ENCODE peak calls at places on chromosomes 6 and 20, in five cellular contexts. One of them, this sample, is unnamed.

GRCh38 chr6:129501401-129502051 is 208.5 kb downstream of the ARHGAP18 start:
- DNase-seq in cardiac septum: no peak
- DNase-seq in cardiac muscle cell: peak
- DNase-seq in activated T-helper 1 cell treated with anti-CD3 and anti-CD28 coated beads, Interleukin-12 subunit alpha, Interleukin-12 subunit beta, Interleukin-2, Interleukin-4 antibody, amounts not matched to agents 30 ng/mL and 10 ng/mL and 1 ng/mL, durations not matched to agents 14 hours and 24 hours and 36 hours: no peak
- DNase-seq in C1 segment of cervical spinal cord: no peak
- DNase-seq in this sample: no peak

GRCh38 chr6:105077592-105078463 is 102.0 kb downstream of the POPDC3 start:
- DNase-seq in cardiac septum: no peak
- DNase-seq in activated T-helper 1 cell treated with anti-CD3 and anti-CD28 coated beads, Interleukin-12 subunit alpha, Interleukin-12 subunit beta, Interleukin-2, Interleukin-4 antibody, amounts not matched to agents 30 ng/mL and 10 ng/mL and 1 ng/mL, durations not matched to agents 14 hours and 24 hours and 36 hours: no peak
- DNase-seq in C1 segment of cervical spinal cord: no peak
- DNase-seq in cardiac muscle cell: peak
- DNase-seq in this sample: no peak

GRCh38 chr6:5809471-5809870 is 197.3 kb downstream of the NRN1 start:
- DNase-seq in cardiac muscle cell: no peak
- DNase-seq in cardiac septum: no peak
- DNase-seq in C1 segment of cervical spinal cord: no peak
- DNase-seq in activated T-helper 1 cell treated with anti-CD3 and anti-CD28 coated beads, Interleukin-12 subunit alpha, Interleukin-12 subunit beta, Interleukin-2, Interleukin-4 antibody, amounts not matched to agents 30 ng/mL and 10 ng/mL and 1 ng/mL, durations not matched to agents 14 hours and 24 hours and 36 hours: no peak
- DNase-seq in this sample: no peak

GRCh38 chr20:36149012-36149411 is 5.5 kb upstream of the EPB41L1 start:
- DNase-seq in cardiac septum: no peak
- DNase-seq in cardiac muscle cell: no peak
- DNase-seq in C1 segment of cervical spinal cord: no peak
- DNase-seq in activated T-helper 1 cell treated with anti-CD3 and anti-CD28 coated beads, Interleukin-12 subunit alpha, Interleukin-12 subunit beta, Interleukin-2, Interleukin-4 antibody, amounts not matched to agents 30 ng/mL and 10 ng/mL and 1 ng/mL, durations not matched to agents 14 hours and 24 hours and 36 hours: no peak
- DNase-seq in this sample: no peak

GRCh38 chr6:134065706-134066105 is 13.3 kb upstream of the SLC2A12 start:
- DNase-seq in cardiac muscle cell: peak
- DNase-seq in activated T-helper 1 cell treated with anti-CD3 and anti-CD28 coated beads, Interleukin-12 subunit alpha, Interleukin-12 subunit beta, Interleukin-2, Interleukin-4 antibody, amounts not matched to agents 30 ng/mL and 10 ng/mL and 1 ng/mL, durations not matched to agents 14 hours and 24 hours and 36 hours: no peak
- DNase-seq in C1 segment of cervical spinal cord: no peak
- DNase-seq in cardiac septum: no peak
- DNase-seq in this sample: no peak

GRCh38 chr6:454148-454991 is 62.8 kb downstream of the IRF4 start:
- DNase-seq in activated T-helper 1 cell treated with anti-CD3 and anti-CD28 coated beads, Interleukin-12 subunit alpha, Interleukin-12 subunit beta, Interleukin-2, Interleukin-4 antibody, amounts not matched to agents 30 ng/mL and 10 ng/mL and 1 ng/mL, durations not matched to agents 14 hours and 24 hours and 36 hours: no peak
- DNase-seq in cardiac muscle cell: no peak
- DNase-seq in C1 segment of cervical spinal cord: no peak
- DNase-seq in cardiac septum: no peak
- DNase-seq in this sample: no peak

GRCh38 chr6:167047554-167047953 is 48.4 kb downstream of the CEP43 start:
- DNase-seq in cardiac septum: peak
- DNase-seq in C1 segment of cervical spinal cord: no peak
- DNase-seq in activated T-helper 1 cell treated with anti-CD3 and anti-CD28 coated beads, Interleukin-12 subunit alpha, Interleukin-12 subunit beta, Interleukin-2, Interleukin-4 antibody, amounts not matched to agents 30 ng/mL and 10 ng/mL and 1 ng/mL, durations not matched to agents 14 hours and 24 hours and 36 hours: peak
- DNase-seq in cardiac muscle cell: no peak
- DNase-seq in this sample: no peak

GRCh38 chr6:89934685-89935366 is 40.6 kb downstream of the GJA10 start:
- DNase-seq in activated T-helper 1 cell treated with anti-CD3 and anti-CD28 coated beads, Interleukin-12 subunit alpha, Interleukin-12 subunit beta, Interleukin-2, Interleukin-4 antibody, amounts not matched to agents 30 ng/mL and 10 ng/mL and 1 ng/mL, durations not matched to agents 14 hours and 24 hours and 36 hours: no peak
- DNase-seq in cardiac septum: no peak
- DNase-seq in cardiac muscle cell: no peak
- DNase-seq in C1 segment of cervical spinal cord: no peak
- DNase-seq in this sample: no peak

GRCh38 chr20:46967647-46968046 is 73.0 kb downstream of the EYA2 start:
- DNase-seq in activated T-helper 1 cell treated with anti-CD3 and anti-CD28 coated beads, Interleukin-12 subunit alpha, Interleukin-12 subunit beta, Interleukin-2, Interleukin-4 antibody, amounts not matched to agents 30 ng/mL and 10 ng/mL and 1 ng/mL, durations not matched to agents 14 hours and 24 hours and 36 hours: no peak
- DNase-seq in cardiac muscle cell: no peak
- DNase-seq in C1 segment of cervical spinal cord: no peak
- DNase-seq in cardiac septum: no peak
- DNase-seq in this sample: no peak

GRCh38 chr20:49647509-49647908 is 66.2 kb downstream of the B4GALT5 start:
- DNase-seq in activated T-helper 1 cell treated with anti-CD3 and anti-CD28 coated beads, Interleukin-12 subunit alpha, Interleukin-12 subunit beta, Interleukin-2, Interleukin-4 antibody, amounts not matched to agents 30 ng/mL and 10 ng/mL and 1 ng/mL, durations not matched to agents 14 hours and 24 hours and 36 hours: no peak
- DNase-seq in cardiac septum: no peak
- DNase-seq in cardiac muscle cell: no peak
- DNase-seq in C1 segment of cervical spinal cord: no peak
- DNase-seq in this sample: no peak

GRCh38 chr20:11323821-11324220 is 593.9 kb upstream of the BTBD3 start:
- DNase-seq in cardiac septum: no peak
- DNase-seq in activated T-helper 1 cell treated with anti-CD3 and anti-CD28 coated beads, Interleukin-12 subunit alpha, Interleukin-12 subunit beta, Interleukin-2, Interleukin-4 antibody, amounts not matched to agents 30 ng/mL and 10 ng/mL and 1 ng/mL, durations not matched to agents 14 hours and 24 hours and 36 hours: no peak
- DNase-seq in cardiac muscle cell: no peak
- DNase-seq in C1 segment of cervical spinal cord: no peak
- DNase-seq in this sample: no peak

GRCh38 chr6:43951756-43952675 is 175.2 kb downstream of the MRPL14 start:
- DNase-seq in activated T-helper 1 cell treated with anti-CD3 and anti-CD28 coated beads, Interleukin-12 subunit alpha, Interleukin-12 subunit beta, Interleukin-2, Interleukin-4 antibody, amounts not matched to agents 30 ng/mL and 10 ng/mL and 1 ng/mL, durations not matched to agents 14 hours and 24 hours and 36 hours: no peak
- DNase-seq in C1 segment of cervical spinal cord: no peak
- DNase-seq in cardiac muscle cell: no peak
- DNase-seq in cardiac septum: peak
- DNase-seq in this sample: no peak

GRCh38 chr6:116963972-116964371 is 86.9 kb downstream of the RFX6 start:
- DNase-seq in C1 segment of cervical spinal cord: no peak
- DNase-seq in activated T-helper 1 cell treated with anti-CD3 and anti-CD28 coated beads, Interleukin-12 subunit alpha, Interleukin-12 subunit beta, Interleukin-2, Interleukin-4 antibody, amounts not matched to agents 30 ng/mL and 10 ng/mL and 1 ng/mL, durations not matched to agents 14 hours and 24 hours and 36 hours: no peak
- DNase-seq in cardiac muscle cell: no peak
- DNase-seq in cardiac septum: no peak
- DNase-seq in this sample: no peak

GRCh38 chr6:130756836-130757235 is 70.4 kb upstream of the SMLR1 start:
- DNase-seq in activated T-helper 1 cell treated with anti-CD3 and anti-CD28 coated beads, Interleukin-12 subunit alpha, Interleukin-12 subunit beta, Interleukin-2, Interleukin-4 antibody, amounts not matched to agents 30 ng/mL and 10 ng/mL and 1 ng/mL, durations not matched to agents 14 hours and 24 hours and 36 hours: no peak
- DNase-seq in cardiac septum: no peak
- DNase-seq in cardiac muscle cell: no peak
- DNase-seq in C1 segment of cervical spinal cord: no peak
- DNase-seq in this sample: no peak

GRCh38 chr6:166803455-166803854 is 152.9 kb downstream of the RNASET2 start:
- DNase-seq in cardiac muscle cell: no peak
- DNase-seq in cardiac septum: no peak
- DNase-seq in activated T-helper 1 cell treated with anti-CD3 and anti-CD28 coated beads, Interleukin-12 subunit alpha, Interleukin-12 subunit beta, Interleukin-2, Interleukin-4 antibody, amounts not matched to agents 30 ng/mL and 10 ng/mL and 1 ng/mL, durations not matched to agents 14 hours and 24 hours and 36 hours: no peak
- DNase-seq in C1 segment of cervical spinal cord: no peak
- DNase-seq in this sample: no peak

GRCh38 chr6:36933102-36933501 is 21.4 kb upstream of the PI16 start:
- DNase-seq in cardiac muscle cell: no peak
- DNase-seq in activated T-helper 1 cell treated with anti-CD3 and anti-CD28 coated beads, Interleukin-12 subunit alpha, Interleukin-12 subunit beta, Interleukin-2, Interleukin-4 antibody, amounts not matched to agents 30 ng/mL and 10 ng/mL and 1 ng/mL, durations not matched to agents 14 hours and 24 hours and 36 hours: no peak
- DNase-seq in cardiac septum: no peak
- DNase-seq in C1 segment of cervical spinal cord: no peak
- DNase-seq in this sample: no peak

GRCh38 chr6:44222987-44223470 is 366 bp upstream of the SLC29A1 start:
- DNase-seq in cardiac septum: peak
- DNase-seq in C1 segment of cervical spinal cord: no peak
- DNase-seq in activated T-helper 1 cell treated with anti-CD3 and anti-CD28 coated beads, Interleukin-12 subunit alpha, Interleukin-12 subunit beta, Interleukin-2, Interleukin-4 antibody, amounts not matched to agents 30 ng/mL and 10 ng/mL and 1 ng/mL, durations not matched to agents 14 hours and 24 hours and 36 hours: no peak
- DNase-seq in cardiac muscle cell: no peak
- DNase-seq in this sample: no peak

GRCh38 chr20:17904027-17904426 is 64.6 kb downstream of the SNX5 start:
- DNase-seq in activated T-helper 1 cell treated with anti-CD3 and anti-CD28 coated beads, Interleukin-12 subunit alpha, Interleukin-12 subunit beta, Interleukin-2, Interleukin-4 antibody, amounts not matched to agents 30 ng/mL and 10 ng/mL and 1 ng/mL, durations not matched to agents 14 hours and 24 hours and 36 hours: no peak
- DNase-seq in C1 segment of cervical spinal cord: no peak
- DNase-seq in cardiac muscle cell: no peak
- DNase-seq in cardiac septum: no peak
- DNase-seq in this sample: no peak

GRCh38 chr6:141153563-141153962 is 979.2 kb upstream of the GJE1 start:
- DNase-seq in cardiac muscle cell: no peak
- DNase-seq in cardiac septum: no peak
- DNase-seq in C1 segment of cervical spinal cord: no peak
- DNase-seq in activated T-helper 1 cell treated with anti-CD3 and anti-CD28 coated beads, Interleukin-12 subunit alpha, Interleukin-12 subunit beta, Interleukin-2, Interleukin-4 antibody, amounts not matched to agents 30 ng/mL and 10 ng/mL and 1 ng/mL, durations not matched to agents 14 hours and 24 hours and 36 hours: no peak
- DNase-seq in this sample: no peak

GRCh38 chr6:143598466-143599080 is 79.2 kb upstream of the PHACTR2 start:
- DNase-seq in C1 segment of cervical spinal cord: no peak
- DNase-seq in activated T-helper 1 cell treated with anti-CD3 and anti-CD28 coated beads, Interleukin-12 subunit alpha, Interleukin-12 subunit beta, Interleukin-2, Interleukin-4 antibody, amounts not matched to agents 30 ng/mL and 10 ng/mL and 1 ng/mL, durations not matched to agents 14 hours and 24 hours and 36 hours: no peak
- DNase-seq in cardiac muscle cell: no peak
- DNase-seq in cardiac septum: no peak
- DNase-seq in this sample: no peak

GRCh38 chr20:25054133-25054820 is 3.7 kb downstream of the ACSS1 start:
- DNase-seq in C1 segment of cervical spinal cord: no peak
- DNase-seq in activated T-helper 1 cell treated with anti-CD3 and anti-CD28 coated beads, Interleukin-12 subunit alpha, Interleukin-12 subunit beta, Interleukin-2, Interleukin-4 antibody, amounts not matched to agents 30 ng/mL and 10 ng/mL and 1 ng/mL, durations not matched to agents 14 hours and 24 hours and 36 hours: no peak
- DNase-seq in cardiac septum: peak
- DNase-seq in cardiac muscle cell: no peak
- DNase-seq in this sample: no peak

GRCh38 chr6:24874128-24874527 is 61.6 kb downstream of the RIPOR2 start:
- DNase-seq in C1 segment of cervical spinal cord: no peak
- DNase-seq in activated T-helper 1 cell treated with anti-CD3 and anti-CD28 coated beads, Interleukin-12 subunit alpha, Interleukin-12 subunit beta, Interleukin-2, Interleukin-4 antibody, amounts not matched to agents 30 ng/mL and 10 ng/mL and 1 ng/mL, durations not matched to agents 14 hours and 24 hours and 36 hours: no peak
- DNase-seq in cardiac muscle cell: no peak
- DNase-seq in cardiac septum: no peak
- DNase-seq in this sample: no peak

GRCh38 chr6:2916354-2916925 is 13.3 kb upstream of the SERPINB9 start:
- DNase-seq in cardiac muscle cell: no peak
- DNase-seq in activated T-helper 1 cell treated with anti-CD3 and anti-CD28 coated beads, Interleukin-12 subunit alpha, Interleukin-12 subunit beta, Interleukin-2, Interleukin-4 antibody, amounts not matched to agents 30 ng/mL and 10 ng/mL and 1 ng/mL, durations not matched to agents 14 hours and 24 hours and 36 hours: no peak
- DNase-seq in cardiac septum: peak
- DNase-seq in C1 segment of cervical spinal cord: no peak
- DNase-seq in this sample: no peak

GRCh38 chr6:13331516-13332348 is 3.4 kb upstream of the TBC1D7 start:
- DNase-seq in cardiac muscle cell: peak
- DNase-seq in activated T-helper 1 cell treated with anti-CD3 and anti-CD28 coated beads, Interleukin-12 subunit alpha, Interleukin-12 subunit beta, Interleukin-2, Interleukin-4 antibody, amounts not matched to agents 30 ng/mL and 10 ng/mL and 1 ng/mL, durations not matched to agents 14 hours and 24 hours and 36 hours: no peak
- DNase-seq in C1 segment of cervical spinal cord: no peak
- DNase-seq in cardiac septum: no peak
- DNase-seq in this sample: no peak

GRCh38 chr6:12037803-12038202 is 25.7 kb downstream of the HIVEP1 start:
- DNase-seq in activated T-helper 1 cell treated with anti-CD3 and anti-CD28 coated beads, Interleukin-12 subunit alpha, Interleukin-12 subunit beta, Interleukin-2, Interleukin-4 antibody, amounts not matched to agents 30 ng/mL and 10 ng/mL and 1 ng/mL, durations not matched to agents 14 hours and 24 hours and 36 hours: no peak
- DNase-seq in C1 segment of cervical spinal cord: no peak
- DNase-seq in cardiac septum: no peak
- DNase-seq in cardiac muscle cell: no peak
- DNase-seq in this sample: no peak

GRCh38 chr20:60254901-60255411 is 296.7 kb downstream of the CDH26 start:
- DNase-seq in activated T-helper 1 cell treated with anti-CD3 and anti-CD28 coated beads, Interleukin-12 subunit alpha, Interleukin-12 subunit beta, Interleukin-2, Interleukin-4 antibody, amounts not matched to agents 30 ng/mL and 10 ng/mL and 1 ng/mL, durations not matched to agents 14 hours and 24 hours and 36 hours: no peak
- DNase-seq in cardiac septum: no peak
- DNase-seq in cardiac muscle cell: peak
- DNase-seq in C1 segment of cervical spinal cord: no peak
- DNase-seq in this sample: no peak

GRCh38 chr6:134932535-134933470 is 17.1 kb downstream of the ALDH8A1 start:
- DNase-seq in cardiac muscle cell: no peak
- DNase-seq in cardiac septum: no peak
- DNase-seq in activated T-helper 1 cell treated with anti-CD3 and anti-CD28 coated beads, Interleukin-12 subunit alpha, Interleukin-12 subunit beta, Interleukin-2, Interleukin-4 antibody, amounts not matched to agents 30 ng/mL and 10 ng/mL and 1 ng/mL, durations not matched to agents 14 hours and 24 hours and 36 hours: no peak
- DNase-seq in C1 segment of cervical spinal cord: no peak
- DNase-seq in this sample: no peak

GRCh38 chr6:151911401-151911800 is 103.9 kb downstream of the ESR1 start:
- DNase-seq in C1 segment of cervical spinal cord: no peak
- DNase-seq in cardiac muscle cell: no peak
- DNase-seq in cardiac septum: no peak
- DNase-seq in activated T-helper 1 cell treated with anti-CD3 and anti-CD28 coated beads, Interleukin-12 subunit alpha, Interleukin-12 subunit beta, Interleukin-2, Interleukin-4 antibody, amounts not matched to agents 30 ng/mL and 10 ng/mL and 1 ng/mL, durations not matched to agents 14 hours and 24 hours and 36 hours: no peak
- DNase-seq in this sample: no peak

GRCh38 chr20:14336667-14337066 is 745 bp downstream of the FLRT3 start:
- DNase-seq in C1 segment of cervical spinal cord: no peak
- DNase-seq in cardiac septum: no peak
- DNase-seq in activated T-helper 1 cell treated with anti-CD3 and anti-CD28 coated beads, Interleukin-12 subunit alpha, Interleukin-12 subunit beta, Interleukin-2, Interleukin-4 antibody, amounts not matched to agents 30 ng/mL and 10 ng/mL and 1 ng/mL, durations not matched to agents 14 hours and 24 hours and 36 hours: no peak
- DNase-seq in cardiac muscle cell: peak
- DNase-seq in this sample: no peak

GRCh38 chr6:158067436-158068015 is 85.9 kb downstream of the SYNJ2 start:
- DNase-seq in cardiac septum: no peak
- DNase-seq in cardiac muscle cell: no peak
- DNase-seq in C1 segment of cervical spinal cord: no peak
- DNase-seq in activated T-helper 1 cell treated with anti-CD3 and anti-CD28 coated beads, Interleukin-12 subunit alpha, Interleukin-12 subunit beta, Interleukin-2, Interleukin-4 antibody, amounts not matched to agents 30 ng/mL and 10 ng/mL and 1 ng/mL, durations not matched to agents 14 hours and 24 hours and 36 hours: no peak
- DNase-seq in this sample: no peak

GRCh38 chr20:21090738-21091120 is 15.4 kb downstream of the LINC00237 start:
- DNase-seq in C1 segment of cervical spinal cord: no peak
- DNase-seq in cardiac muscle cell: no peak
- DNase-seq in cardiac septum: no peak
- DNase-seq in activated T-helper 1 cell treated with anti-CD3 and anti-CD28 coated beads, Interleukin-12 subunit alpha, Interleukin-12 subunit beta, Interleukin-2, Interleukin-4 antibody, amounts not matched to agents 30 ng/mL and 10 ng/mL and 1 ng/mL, durations not matched to agents 14 hours and 24 hours and 36 hours: no peak
- DNase-seq in this sample: no peak

GRCh38 chr20:20603339-20603990 is 109.0 kb downstream of the RALGAPA2 start:
- DNase-seq in cardiac septum: no peak
- DNase-seq in activated T-helper 1 cell treated with anti-CD3 and anti-CD28 coated beads, Interleukin-12 subunit alpha, Interleukin-12 subunit beta, Interleukin-2, Interleukin-4 antibody, amounts not matched to agents 30 ng/mL and 10 ng/mL and 1 ng/mL, durations not matched to agents 14 hours and 24 hours and 36 hours: no peak
- DNase-seq in C1 segment of cervical spinal cord: no peak
- DNase-seq in cardiac muscle cell: no peak
- DNase-seq in this sample: no peak

GRCh38 chr6:70396796-70397729 is 16.2 kb upstream of the FAM135A start:
- DNase-seq in cardiac muscle cell: peak
- DNase-seq in cardiac septum: no peak
- DNase-seq in C1 segment of cervical spinal cord: no peak
- DNase-seq in activated T-helper 1 cell treated with anti-CD3 and anti-CD28 coated beads, Interleukin-12 subunit alpha, Interleukin-12 subunit beta, Interleukin-2, Interleukin-4 antibody, amounts not matched to agents 30 ng/mL and 10 ng/mL and 1 ng/mL, durations not matched to agents 14 hours and 24 hours and 36 hours: no peak
- DNase-seq in this sample: no peak

GRCh38 chr6:166046232-166046631 is 121.4 kb downstream of the TBXT start:
- DNase-seq in cardiac muscle cell: peak
- DNase-seq in cardiac septum: no peak
- DNase-seq in activated T-helper 1 cell treated with anti-CD3 and anti-CD28 coated beads, Interleukin-12 subunit alpha, Interleukin-12 subunit beta, Interleukin-2, Interleukin-4 antibody, amounts not matched to agents 30 ng/mL and 10 ng/mL and 1 ng/mL, durations not matched to agents 14 hours and 24 hours and 36 hours: no peak
- DNase-seq in C1 segment of cervical spinal cord: no peak
- DNase-seq in this sample: no peak

GRCh38 chr20:20971810-20972209 is 134.3 kb downstream of the LINC00237 start:
- DNase-seq in C1 segment of cervical spinal cord: no peak
- DNase-seq in cardiac septum: no peak
- DNase-seq in cardiac muscle cell: no peak
- DNase-seq in activated T-helper 1 cell treated with anti-CD3 and anti-CD28 coated beads, Interleukin-12 subunit alpha, Interleukin-12 subunit beta, Interleukin-2, Interleukin-4 antibody, amounts not matched to agents 30 ng/mL and 10 ng/mL and 1 ng/mL, durations not matched to agents 14 hours and 24 hours and 36 hours: no peak
- DNase-seq in this sample: no peak

GRCh38 chr6:64665137-64665536 is 1029.5 kb downstream of the PHF3 start:
- DNase-seq in activated T-helper 1 cell treated with anti-CD3 and anti-CD28 coated beads, Interleukin-12 subunit alpha, Interleukin-12 subunit beta, Interleukin-2, Interleukin-4 antibody, amounts not matched to agents 30 ng/mL and 10 ng/mL and 1 ng/mL, durations not matched to agents 14 hours and 24 hours and 36 hours: no peak
- DNase-seq in cardiac septum: no peak
- DNase-seq in C1 segment of cervical spinal cord: no peak
- DNase-seq in cardiac muscle cell: no peak
- DNase-seq in this sample: no peak

GRCh38 chr6:68635706-68636513 is 828 bp downstream of the ADGRB3 start:
- DNase-seq in C1 segment of cervical spinal cord: no peak
- DNase-seq in cardiac septum: no peak
- DNase-seq in cardiac muscle cell: peak
- DNase-seq in activated T-helper 1 cell treated with anti-CD3 and anti-CD28 coated beads, Interleukin-12 subunit alpha, Interleukin-12 subunit beta, Interleukin-2, Interleukin-4 antibody, amounts not matched to agents 30 ng/mL and 10 ng/mL and 1 ng/mL, durations not matched to agents 14 hours and 24 hours and 36 hours: no peak
- DNase-seq in this sample: peak

GRCh38 chr6:9404351-9405146 is 969.2 kb upstream of the SLC35B3 start:
- DNase-seq in C1 segment of cervical spinal cord: no peak
- DNase-seq in cardiac muscle cell: no peak
- DNase-seq in cardiac septum: no peak
- DNase-seq in activated T-helper 1 cell treated with anti-CD3 and anti-CD28 coated beads, Interleukin-12 subunit alpha, Interleukin-12 subunit beta, Interleukin-2, Interleukin-4 antibody, amounts not matched to agents 30 ng/mL and 10 ng/mL and 1 ng/mL, durations not matched to agents 14 hours and 24 hours and 36 hours: no peak
- DNase-seq in this sample: no peak